ENCODE peak calls at places on chromosomes 5 and 9, in four cellular contexts. W is CD8-positive, alpha-beta T cell; K is uterus; L is heart left ventricle. H is an unnamed sample.

GRCh38 chr5:154461531-154461930 is 15.7 kb downstream of the SAP30L start:
- DNase-seq in W (no peak), K (no peak), L (no peak), H (no peak)

GRCh38 chr5:97931829-97932228 is 748.8 kb upstream of the RIOK2 start:
- DNase-seq in W (no peak), K (no peak), L (no peak), H (no peak)

GRCh38 chr5:57836921-57837320 is 354.3 kb upstream of the ACTBL2 start:
- DNase-seq in W (no peak), K (no peak), L (no peak), H (no peak)

GRCh38 chr5:169281625-169282024 is 19.3 kb downstream of the SLIT3 start:
- DNase-seq in W (no peak), K (no peak), L (no peak), H (no peak)

GRCh38 chr5:88756953-88757352 is 126.0 kb downstream of the MEF2C start:
- DNase-seq in W (no peak), K (no peak), L (no peak), H (no peak)

GRCh38 chr5:69512740-69513260 is 20.2 kb downstream of the OCLN start:
- DNase-seq in W (no peak), K (no peak), L (no peak), H (no peak)

GRCh38 chr9:25681270-25681669 is 3.0 kb upstream of the TUSC1 start:
- DNase-seq in W (no peak), K (no peak), L (no peak), H (no peak)

GRCh38 chr9:978117-978830 is 1.8 kb downstream of the DMRT3 start:
- DNase-seq in W (no peak), K (no peak), L (no peak), H (no peak)

GRCh38 chr5:78497573-78498533 is 137.4 kb downstream of the SCAMP1 start:
- DNase-seq in W (no peak), K (no peak), L (no peak), H (no peak)

GRCh38 chr9:79559501-79560181 is 12.1 kb upstream of the TLE4 start:
- DNase-seq in W (no peak), K (no peak), L (no peak), H (no peak)

GRCh38 chr9:128192601-128193371 is 1.4 kb upstream of the CIZ1 start:
- DNase-seq in W (peak; percentile 67), K (peak; percentile 85), L (peak; percentile 81), H (peak; percentile 83)

GRCh38 chr9:34647651-34648050 is 1.2 kb downstream of the GALT start:
- DNase-seq in W (no peak), K (no peak), L (no peak), H (no peak)

GRCh38 chr9:101432171-101432570 is 3.4 kb downstream of the ALDOB start:
- DNase-seq in W (no peak), K (no peak), L (no peak), H (no peak)

GRCh38 chr5:32071351-32071944 is 102.7 kb downstream of the GOLPH3 start:
- DNase-seq in W (no peak), K (peak; percentile 39), L (no peak), H (no peak)

GRCh38 chr9:127214421-127215265 is 49.9 kb upstream of the GARNL3 start:
- DNase-seq in W (peak; percentile 56), K (peak; percentile 51), L (peak; percentile 53), H (peak; percentile 64)

GRCh38 chr9:114417511-114417910 is 29.7 kb upstream of the AKNA start:
- DNase-seq in W (no peak), K (no peak), L (no peak), H (no peak)

GRCh38 chr5:14913141-14913540 is 41.6 kb upstream of the ANKH start:
- DNase-seq in W (no peak), K (no peak), L (no peak), H (no peak)

DNA sequence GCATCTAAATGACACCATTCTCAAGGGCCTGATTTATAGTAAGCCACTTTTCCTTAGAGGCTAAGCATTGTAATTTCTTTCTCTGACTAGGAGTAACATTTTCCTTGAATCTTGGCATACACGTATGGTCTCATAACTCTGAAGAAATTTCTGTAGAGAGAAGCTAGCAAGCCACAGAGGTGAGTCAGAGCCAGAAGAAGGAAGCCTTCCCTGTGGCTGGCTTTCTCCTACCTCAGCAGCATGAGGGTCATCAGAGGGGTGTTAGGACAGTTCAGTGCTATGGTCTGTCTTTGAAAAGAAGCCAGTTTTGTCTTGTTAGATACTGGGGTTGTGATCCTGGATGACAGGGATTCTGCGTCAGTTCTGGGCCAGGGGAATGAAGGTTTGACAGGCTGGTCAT is 3.2 kb downstream of the SNX30 start:
- DNase-seq in W (no peak), K (peak; percentile 40), L (no peak), H (no peak)
- H3K4me1 ChIP-seq in W (peaks cover 53% of the 10 kb centered on the region), K (peaks cover 3% of the 10 kb centered on the region), L (peaks cover 34% of the 10 kb centered on the region), H (peaks cover 22% of the 10 kb centered on the region)

GRCh38 chr9:21564186-21564585 is 82.1 kb upstream of the IFNE start:
- DNase-seq in W (no peak), K (no peak), L (no peak), H (no peak)
- H3K4me3 ChIP-seq in W (no peak overlapping the region), K (no peak overlapping the region), L (no peak overlapping the region), H (no peak overlapping the region)

DNA sequence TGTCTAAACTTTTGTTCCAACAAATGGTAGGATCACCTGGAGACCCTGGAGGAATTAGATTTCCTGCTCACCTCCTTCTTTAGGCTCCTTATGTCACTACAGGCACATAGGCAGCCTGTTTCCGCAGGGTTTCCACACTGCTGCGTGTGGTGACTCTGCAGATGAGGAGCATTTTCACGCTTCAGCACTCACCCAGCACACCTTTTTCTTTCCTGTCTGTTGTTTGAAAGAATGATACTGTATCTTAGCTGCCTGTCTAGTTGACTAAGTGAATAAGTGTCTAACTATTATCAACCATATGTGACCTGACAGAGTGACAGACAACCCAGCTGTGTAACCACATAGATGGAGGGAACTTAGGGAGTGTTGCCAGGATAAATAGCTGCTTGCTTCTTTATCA is 36.1 kb downstream of the ZNF510 start:
- DNase-seq in W (no peak), K (no peak), L (no peak), H (no peak)
- H3K9me3 ChIP-seq in W (peaks cover 15% of the 10 kb centered on the region), K (no peaks in the 10 kb centered on the region), L (peaks cover 2% of the 10 kb centered on the region), H (peaks cover 22% of the 10 kb centered on the region)

DNA sequence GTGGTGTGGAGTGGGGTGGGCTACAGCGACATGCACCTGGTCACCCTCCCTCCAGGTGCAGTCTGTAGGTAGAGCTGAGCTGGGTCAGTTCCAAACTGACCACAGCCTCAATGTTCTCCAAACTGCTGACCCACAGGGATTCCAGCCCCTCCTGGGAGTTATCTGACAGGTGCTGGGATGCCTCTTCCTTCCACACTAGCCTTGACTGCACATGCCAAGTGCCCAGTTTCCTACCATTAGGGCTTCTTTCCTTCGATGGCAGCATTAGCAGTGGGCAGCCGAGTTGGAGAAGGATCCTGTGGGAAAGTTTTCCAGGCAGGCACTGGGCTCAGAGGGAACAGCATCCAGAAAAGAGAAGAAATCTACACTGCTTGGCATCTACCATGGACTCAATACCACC is 64.0 kb upstream of the GABRP start:
- DNase-seq in W (no peak), K (no peak), L (no peak), H (no peak)
- H3K4me1 ChIP-seq in W (no peaks in the 10 kb centered on the region), K (no peaks in the 10 kb centered on the region), L (no peaks in the 10 kb centered on the region), H (no peaks in the 10 kb centered on the region)